ENCODE peak calls at places on chromosomes 13 and 19, in four cellular contexts. T is CD4-positive, alpha-beta memory T cell; N is Peyer's patch; K is right atrium auricular region. I is an unnamed sample. For H3K4me1, the result is how much of the 10 kb centered on the place peaks cover.

GRCh38 chr13:113526466-113527220 is 36.1 kb upstream of the DCUN1D2 start:
- DNase-seq in T (no peak), N (peak), K (no peak), I (no peak)

GRCh38 chr13:60759499-60759898 is 362.5 kb downstream of the TDRD3 start:
- DNase-seq in T (no peak), N (no peak), K (no peak), I (no peak)

GRCh38 chr13:40920826-40921225 is 98.3 kb downstream of the ELF1 start:
- DNase-seq in T (no peak), N (no peak), K (no peak), I (no peak)

GRCh38 chr19:30395283-30395682 is 23.1 kb downstream of the ZNF536 start:
- DNase-seq in T (no peak), N (no peak), K (no peak), I (no peak)

GRCh38 chr19:13262450-13262849 is 112.2 kb downstream of the IER2 start:
- DNase-seq in T (peak), N (no peak), K (no peak), I (no peak)

GRCh38 chr19:29671393-29672076 is 6.3 kb downstream of the PLEKHF1 start:
- DNase-seq in T (peak), N (peak), K (no peak), I (peak)

GRCh38 chr13:49296659-49297058 is 48.9 kb downstream of the CDADC1 start:
- DNase-seq in T (no peak), N (no peak), K (no peak), I (no peak)

GRCh38 chr19:39738809-39739208 is 980 bp upstream of the CLC start:
- DNase-seq in T (no peak), N (no peak), K (no peak), I (no peak)

GRCh38 chr13:73544175-73544574 is 485.4 kb downstream of the KLF5 start:
- DNase-seq in T (no peak), N (no peak), K (no peak), I (no peak)

GRCh38 chr13:23020246-23020843 is 160.4 kb upstream of the SGCG start:
- DNase-seq in T (peak), N (peak), K (peak), I (no peak)

GRCh38 chr13:107680115-107680514 is 535.2 kb downstream of the LIG4 start:
- DNase-seq in T (no peak), N (no peak), K (no peak), I (no peak)

GRCh38 chr19:49848938-49849337 is 2.0 kb upstream of the PTOV1 start:
- DNase-seq in T (no peak), N (no peak), K (no peak), I (no peak)
- H3K4me1 ChIP-seq in T (under half), N (under half), K (under half), I (under half)

GRCh38 chr13:33126909-33127607 is 110.8 kb downstream of the KL start:
- DNase-seq in T (no peak), N (no peak), K (no peak), I (no peak)

GRCh38 chr13:33129886-33130285 is 113.7 kb downstream of the KL start:
- DNase-seq in T (no peak), N (no peak), K (no peak), I (no peak)

GRCh38 chr13:33129094-33129832 is 113.0 kb downstream of the KL start:
- DNase-seq in T (no peak), N (no peak), K (no peak), I (no peak)

GRCh38 chr13:33125821-33126570 is 109.8 kb downstream of the KL start:
- DNase-seq in T (no peak), N (peak), K (peak), I (no peak)

GRCh38 chr13:33128134-33128533 is 111.9 kb downstream of the KL start:
- DNase-seq in T (no peak), N (no peak), K (no peak), I (no peak)
- H3K27ac ChIP-seq in T (no peak), N (no peak), K (no peak), I (no peak)

DNA sequence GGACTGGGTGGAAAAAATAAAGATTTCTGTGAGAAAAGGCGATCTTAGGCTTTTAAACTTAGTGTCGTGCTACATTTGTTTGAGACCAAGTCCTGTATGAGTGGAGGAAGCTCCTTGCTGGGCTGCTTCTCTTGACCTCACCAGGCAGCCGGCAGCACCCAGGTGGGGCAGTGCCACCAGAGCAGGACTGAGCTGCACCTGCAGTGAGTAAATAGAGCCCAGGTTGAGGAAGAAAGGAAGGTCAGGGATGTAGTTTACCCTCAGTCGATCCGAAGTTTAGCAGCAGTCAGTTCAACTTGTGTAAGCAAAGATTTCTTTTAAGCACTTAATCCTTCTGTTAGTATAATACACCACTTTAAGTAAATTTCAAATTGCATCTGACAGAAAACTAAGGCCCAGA is 13.6 kb downstream of the HNRNPM start:
- DNase-seq in T (no peak), N (no peak), K (no peak), I (no peak)
- H3K4me1 ChIP-seq in T (half or more), N (under half), K (half or more), I (half or more)

DNA sequence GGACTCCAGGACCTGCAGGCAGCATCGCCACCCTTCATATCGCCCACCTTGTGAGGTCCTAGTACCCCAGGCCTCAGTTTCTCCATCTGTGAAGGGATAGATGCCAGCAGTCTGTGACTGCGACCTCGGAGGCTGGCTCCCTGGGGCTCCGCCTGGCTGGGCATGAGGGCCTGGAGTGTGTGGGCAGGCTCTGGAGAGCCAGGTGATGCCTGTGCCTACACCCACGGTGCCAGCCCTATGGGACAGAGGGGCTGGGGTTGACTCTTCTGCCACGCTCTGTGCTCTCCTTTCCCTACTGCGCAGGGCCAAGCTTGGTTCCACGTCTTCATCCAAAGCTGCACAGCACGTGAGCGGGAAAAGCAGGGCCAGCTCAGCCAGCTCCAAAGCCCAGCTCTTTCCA is 26.0 kb upstream of the NFIC start:
- DNase-seq in T (no peak), N (no peak), K (no peak), I (no peak)
- H3K27ac ChIP-seq in T (no peak), N (no peak), K (no peak), I (no peak)

GRCh38 chr19:35002037-35002535 is 2.0 kb downstream of the GRAMD1A start:
- DNase-seq in T (no peak), N (no peak), K (no peak), I (no peak)
- H3K4me1 ChIP-seq in T (half or more), N (under half), K (half or more), I (half or more)

DNA sequence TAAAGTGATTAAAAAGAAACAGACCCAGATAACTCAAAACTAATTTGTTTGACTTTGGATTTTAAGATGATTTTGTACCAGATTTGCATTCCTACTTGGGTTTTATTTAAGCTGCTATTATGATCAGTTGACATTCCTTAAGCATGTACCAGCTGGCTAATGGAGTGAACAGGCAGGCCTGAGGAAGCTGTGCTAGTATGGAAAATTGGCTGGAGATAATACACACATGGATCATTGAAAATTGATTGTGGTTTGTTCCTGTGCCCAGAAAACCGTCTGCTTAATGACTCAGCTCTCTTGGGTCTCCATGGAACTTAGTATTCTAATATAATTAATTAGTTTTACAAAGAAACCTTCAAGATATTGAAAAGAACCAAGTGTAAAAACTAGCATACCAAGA is 22.6 kb downstream of the POLR1D start:
- DNase-seq in T (no peak), N (no peak), K (no peak), I (no peak)
- H3K27ac ChIP-seq in T (no peak), N (no peak), K (no peak), I (no peak)

GRCh38 chr13:21616880-21617279 is 12.9 kb upstream of the MICU2 start:
- DNase-seq in T (no peak), N (no peak), K (no peak), I (no peak)
- H3K4me1 ChIP-seq in T (under half), N (under half), K (under half), I (under half)

GRCh38 chr13:39501711-39502324 is 101.2 kb downstream of the LHFPL6 start:
- DNase-seq in T (no peak), N (no peak), K (no peak), I (no peak)

GRCh38 chr13:39506559-39507390 is 96.2 kb downstream of the LHFPL6 start:
- DNase-seq in T (no peak), N (no peak), K (no peak), I (no peak)

GRCh38 chr13:39509616-39510015 is 93.4 kb downstream of the LHFPL6 start:
- DNase-seq in T (no peak), N (no peak), K (no peak), I (no peak)

GRCh38 chr13:39503048-39503447 is 99.9 kb downstream of the LHFPL6 start:
- DNase-seq in T (no peak), N (no peak), K (no peak), I (no peak)

GRCh38 chr13:39505151-39505550 is 97.8 kb downstream of the LHFPL6 start:
- DNase-seq in T (no peak), N (no peak), K (no peak), I (no peak)
- H3K27ac ChIP-seq in T (no peak), N (no peak), K (no peak), I (no peak)

DNA sequence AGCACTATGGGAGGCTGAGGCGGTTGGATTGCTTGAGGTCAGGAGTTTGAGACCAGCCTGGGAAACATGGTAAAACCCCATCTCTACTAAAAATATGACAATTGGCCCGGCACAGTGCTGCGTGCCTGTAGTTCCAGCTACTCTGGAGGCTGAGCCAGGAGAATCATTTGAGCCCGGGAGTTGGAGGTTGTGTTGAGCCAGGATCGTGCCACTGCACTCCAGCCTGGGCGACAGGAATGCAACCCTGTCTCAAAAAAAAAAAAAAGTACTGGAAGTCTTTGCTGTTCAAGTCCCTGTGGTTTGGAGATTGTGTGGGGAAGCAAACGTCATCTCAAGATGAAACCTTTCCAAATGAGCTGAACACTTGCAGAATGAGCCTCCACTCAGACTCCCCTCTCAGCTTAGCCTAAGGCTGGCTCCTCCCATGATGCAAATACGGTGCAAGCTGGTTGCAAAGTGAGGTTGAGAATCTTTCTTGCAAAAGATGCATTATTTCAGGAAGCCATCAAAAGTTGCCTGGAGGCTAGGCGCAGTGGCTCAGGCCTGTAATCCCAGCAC is 46.2 kb downstream of the MYO9B start:
- DNase-seq in T (no peak), N (no peak), K (no peak), I (no peak)
- H3K4me1 ChIP-seq in T (under half), N (under half), K (under half), I (under half)

DNA sequence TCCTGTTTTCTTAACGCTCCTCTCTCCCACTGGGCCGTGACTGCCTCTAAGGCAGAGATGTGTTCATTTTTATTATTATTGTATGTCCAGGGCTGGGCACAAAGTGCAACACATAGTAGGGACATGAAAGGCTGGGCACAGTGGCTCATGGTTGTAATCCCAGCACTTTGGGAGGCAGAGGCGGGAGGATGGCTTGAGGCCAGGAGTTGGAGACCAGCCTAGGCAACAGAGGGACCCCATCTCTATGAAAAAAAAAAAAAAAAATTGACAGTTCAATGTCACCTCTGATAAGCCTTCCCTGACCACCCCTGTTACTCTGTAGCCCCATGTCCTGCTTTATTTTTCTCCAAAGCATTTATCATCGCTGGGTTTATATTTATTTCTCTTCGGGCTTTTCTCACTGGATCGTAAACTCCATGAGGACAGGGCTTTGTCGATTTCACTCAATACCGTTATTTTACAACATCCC is 481 bp upstream of the SAE1 start:
- DNase-seq in T (no peak), N (no peak), K (no peak), I (no peak)
- H3K27ac ChIP-seq in T (peak), N (peak), K (peak), I (no peak)